ENCODE peak calls at places on chromosomes 7 and 10, in seven cellular contexts. One of them, this sample, is unnamed.

GRCh38 chr7:149620961-149621360 is 123.4 kb upstream of the ZNF746 start:
- DNase-seq in left ventricle myocardium inferior: no peak
- DNase-seq in epithelial cell of esophagus: no peak
- DNase-seq in ovary: no peak
- DNase-seq in progenitor cell of endocrine pancreas: no peak
- DNase-seq in HFF-Myc: no peak
- DNase-seq in ascending aorta: no peak
- DNase-seq in this sample: no peak

GRCh38 chr10:117653170-117653515 is 110.6 kb downstream of the EMX2 start:
- DNase-seq in left ventricle myocardium inferior: no peak
- DNase-seq in epithelial cell of esophagus: peak; percentile 96
- DNase-seq in ovary: no peak
- DNase-seq in progenitor cell of endocrine pancreas: no peak
- DNase-seq in HFF-Myc: peak; percentile 81
- DNase-seq in ascending aorta: no peak
- DNase-seq in this sample: no peak

GRCh38 chr10:102770792-102771191 is 27.0 kb downstream of the WBP1L start:
- DNase-seq in left ventricle myocardium inferior: no peak
- DNase-seq in epithelial cell of esophagus: peak; percentile 58
- DNase-seq in ovary: peak; percentile 72
- DNase-seq in progenitor cell of endocrine pancreas: no peak
- DNase-seq in HFF-Myc: no peak
- DNase-seq in ascending aorta: no peak
- DNase-seq in this sample: no peak

GRCh38 chr10:106310596-106310995 is 853.9 kb downstream of the SORCS1 start:
- DNase-seq in left ventricle myocardium inferior: no peak
- DNase-seq in epithelial cell of esophagus: no peak
- DNase-seq in ovary: no peak
- DNase-seq in progenitor cell of endocrine pancreas: no peak
- DNase-seq in HFF-Myc: no peak
- DNase-seq in ascending aorta: no peak
- DNase-seq in this sample: no peak

GRCh38 chr7:154299736-154300135 is 247.5 kb downstream of the DPP6 start:
- DNase-seq in left ventricle myocardium inferior: no peak
- DNase-seq in epithelial cell of esophagus: no peak
- DNase-seq in ovary: no peak
- DNase-seq in progenitor cell of endocrine pancreas: no peak
- DNase-seq in HFF-Myc: no peak
- DNase-seq in ascending aorta: no peak
- DNase-seq in this sample: no peak

GRCh38 chr10:90398551-90398950 is 459.3 kb downstream of the HTR7 start:
- DNase-seq in left ventricle myocardium inferior: no peak
- DNase-seq in epithelial cell of esophagus: peak; percentile 23
- DNase-seq in ovary: no peak
- DNase-seq in progenitor cell of endocrine pancreas: no peak
- DNase-seq in HFF-Myc: no peak
- DNase-seq in ascending aorta: no peak
- DNase-seq in this sample: no peak

GRCh38 chr10:77857272-77857671 is 69.3 kb downstream of the DLG5 start:
- DNase-seq in left ventricle myocardium inferior: no peak
- DNase-seq in epithelial cell of esophagus: peak; percentile 36
- DNase-seq in ovary: no peak
- DNase-seq in progenitor cell of endocrine pancreas: no peak
- DNase-seq in HFF-Myc: no peak
- DNase-seq in ascending aorta: no peak
- DNase-seq in this sample: no peak

GRCh38 chr7:20514364-20514763 is 101.1 kb upstream of the ABCB5 start:
- DNase-seq in left ventricle myocardium inferior: peak; percentile 15
- DNase-seq in epithelial cell of esophagus: peak; percentile 82
- DNase-seq in ovary: no peak
- DNase-seq in progenitor cell of endocrine pancreas: no peak
- DNase-seq in HFF-Myc: no peak
- DNase-seq in ascending aorta: no peak
- DNase-seq in this sample: peak; percentile 73

GRCh38 chr7:158760936-158761335 is 56.3 kb upstream of the NCAPG2 start:
- DNase-seq in left ventricle myocardium inferior: no peak
- DNase-seq in epithelial cell of esophagus: no peak
- DNase-seq in ovary: no peak
- DNase-seq in progenitor cell of endocrine pancreas: no peak
- DNase-seq in HFF-Myc: no peak
- DNase-seq in ascending aorta: no peak
- DNase-seq in this sample: no peak
- TF ChIP-seq CTCF in left ventricle myocardium inferior: no peak
- TF ChIP-seq CTCF in epithelial cell of esophagus: no peak
- TF ChIP-seq CTCF in ovary: no peak
- TF ChIP-seq CTCF in progenitor cell of endocrine pancreas: peak; percentile 26
- TF ChIP-seq CTCF in HFF-Myc: no peak
- TF ChIP-seq CTCF in ascending aorta: peak; percentile 16
- TF ChIP-seq CTCF in this sample: no peak

GRCh38 chr10:32015386-32015785 is 40.8 kb downstream of the KIF5B start:
- DNase-seq in left ventricle myocardium inferior: no peak
- DNase-seq in epithelial cell of esophagus: no peak
- DNase-seq in ovary: no peak
- DNase-seq in progenitor cell of endocrine pancreas: no peak
- DNase-seq in HFF-Myc: no peak
- DNase-seq in ascending aorta: no peak
- DNase-seq in this sample: no peak

GRCh38 chr10:32017044-32017443 is 39.2 kb downstream of the KIF5B start:
- DNase-seq in left ventricle myocardium inferior: no peak
- DNase-seq in epithelial cell of esophagus: no peak
- DNase-seq in ovary: no peak
- DNase-seq in progenitor cell of endocrine pancreas: no peak
- DNase-seq in HFF-Myc: no peak
- DNase-seq in ascending aorta: no peak
- DNase-seq in this sample: no peak
- TF ChIP-seq CTCF in left ventricle myocardium inferior: no peak
- TF ChIP-seq CTCF in epithelial cell of esophagus: no peak
- TF ChIP-seq CTCF in ovary: no peak
- TF ChIP-seq CTCF in progenitor cell of endocrine pancreas: peak; percentile 11
- TF ChIP-seq CTCF in HFF-Myc: no peak
- TF ChIP-seq CTCF in ascending aorta: no peak
- TF ChIP-seq CTCF in this sample: no peak

DNA sequence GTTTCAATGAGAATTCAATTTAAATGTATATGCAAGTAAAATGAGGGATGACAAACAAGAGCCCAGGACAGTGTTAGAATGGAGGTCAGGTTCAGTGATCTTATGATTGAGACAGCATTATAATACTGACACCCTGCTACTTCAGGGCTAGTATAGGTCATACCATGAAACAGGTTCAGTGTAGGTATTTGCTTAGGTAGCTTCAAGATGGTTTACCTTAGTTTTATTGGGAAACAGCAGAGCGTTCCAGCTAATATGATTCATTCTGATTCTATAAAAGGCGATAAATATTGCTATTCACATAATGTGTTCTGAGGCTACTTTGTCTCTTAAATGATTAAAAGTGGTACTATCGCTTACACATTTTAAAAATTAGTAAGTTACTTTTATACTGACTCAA is 203.3 kb downstream of the PPP1R9A start:
- DNase-seq in left ventricle myocardium inferior: no peak
- DNase-seq in epithelial cell of esophagus: no peak
- DNase-seq in ovary: no peak
- DNase-seq in progenitor cell of endocrine pancreas: no peak
- DNase-seq in HFF-Myc: no peak
- DNase-seq in ascending aorta: no peak
- DNase-seq in this sample: no peak
- TF ChIP-seq CTCF in left ventricle myocardium inferior: no peak
- TF ChIP-seq CTCF in epithelial cell of esophagus: no peak
- TF ChIP-seq CTCF in ovary: no peak
- TF ChIP-seq CTCF in progenitor cell of endocrine pancreas: no peak
- TF ChIP-seq CTCF in HFF-Myc: no peak
- TF ChIP-seq CTCF in ascending aorta: no peak
- TF ChIP-seq CTCF in this sample: no peak

GRCh38 chr10:28139138-28139537 is 140.3 kb upstream of the ODAD2 start:
- DNase-seq in left ventricle myocardium inferior: no peak
- DNase-seq in epithelial cell of esophagus: peak; percentile 14
- DNase-seq in ovary: no peak
- DNase-seq in progenitor cell of endocrine pancreas: no peak
- DNase-seq in HFF-Myc: no peak
- DNase-seq in ascending aorta: no peak
- DNase-seq in this sample: no peak
- TF ChIP-seq CTCF in left ventricle myocardium inferior: no peak
- TF ChIP-seq CTCF in epithelial cell of esophagus: no peak
- TF ChIP-seq CTCF in ovary: no peak
- TF ChIP-seq CTCF in progenitor cell of endocrine pancreas: no peak
- TF ChIP-seq CTCF in HFF-Myc: no peak
- TF ChIP-seq CTCF in ascending aorta: no peak
- TF ChIP-seq CTCF in this sample: no peak

GRCh38 chr7:100573691-100574361 is at the start of gene SAP25:
- DNase-seq in left ventricle myocardium inferior: no peak
- DNase-seq in epithelial cell of esophagus: no peak
- DNase-seq in ovary: no peak
- DNase-seq in progenitor cell of endocrine pancreas: no peak
- DNase-seq in HFF-Myc: no peak
- DNase-seq in ascending aorta: no peak
- DNase-seq in this sample: no peak
- TF ChIP-seq CTCF in left ventricle myocardium inferior: no peak
- TF ChIP-seq CTCF in epithelial cell of esophagus: peak; percentile 10
- TF ChIP-seq CTCF in ovary: no peak
- TF ChIP-seq CTCF in progenitor cell of endocrine pancreas: no peak
- TF ChIP-seq CTCF in HFF-Myc: no peak
- TF ChIP-seq CTCF in ascending aorta: no peak
- TF ChIP-seq CTCF in this sample: peak; percentile 25

GRCh38 chr10:94076325-94076841 is 82.7 kb downstream of the PLCE1 start:
- DNase-seq in left ventricle myocardium inferior: no peak
- DNase-seq in epithelial cell of esophagus: peak; percentile 30
- DNase-seq in ovary: no peak
- DNase-seq in progenitor cell of endocrine pancreas: no peak
- DNase-seq in HFF-Myc: no peak
- DNase-seq in ascending aorta: no peak
- DNase-seq in this sample: no peak
- TF ChIP-seq CTCF in left ventricle myocardium inferior: peak; percentile 67
- TF ChIP-seq CTCF in epithelial cell of esophagus: peak; percentile 50
- TF ChIP-seq CTCF in ovary: no peak
- TF ChIP-seq CTCF in progenitor cell of endocrine pancreas: peak; percentile 48
- TF ChIP-seq CTCF in HFF-Myc: peak; percentile 9
- TF ChIP-seq CTCF in ascending aorta: peak; percentile 74
- TF ChIP-seq CTCF in this sample: no peak

GRCh38 chr10:101066890-101067355 is 5.1 kb downstream of the KAZALD1 start:
- DNase-seq in left ventricle myocardium inferior: no peak
- DNase-seq in epithelial cell of esophagus: no peak
- DNase-seq in ovary: no peak
- DNase-seq in progenitor cell of endocrine pancreas: no peak
- DNase-seq in HFF-Myc: no peak
- DNase-seq in ascending aorta: no peak
- DNase-seq in this sample: peak; percentile 29
- TF ChIP-seq CTCF in left ventricle myocardium inferior: no peak
- TF ChIP-seq CTCF in epithelial cell of esophagus: no peak
- TF ChIP-seq CTCF in ovary: no peak
- TF ChIP-seq CTCF in progenitor cell of endocrine pancreas: no peak
- TF ChIP-seq CTCF in HFF-Myc: no peak
- TF ChIP-seq CTCF in ascending aorta: no peak
- TF ChIP-seq CTCF in this sample: no peak

DNA sequence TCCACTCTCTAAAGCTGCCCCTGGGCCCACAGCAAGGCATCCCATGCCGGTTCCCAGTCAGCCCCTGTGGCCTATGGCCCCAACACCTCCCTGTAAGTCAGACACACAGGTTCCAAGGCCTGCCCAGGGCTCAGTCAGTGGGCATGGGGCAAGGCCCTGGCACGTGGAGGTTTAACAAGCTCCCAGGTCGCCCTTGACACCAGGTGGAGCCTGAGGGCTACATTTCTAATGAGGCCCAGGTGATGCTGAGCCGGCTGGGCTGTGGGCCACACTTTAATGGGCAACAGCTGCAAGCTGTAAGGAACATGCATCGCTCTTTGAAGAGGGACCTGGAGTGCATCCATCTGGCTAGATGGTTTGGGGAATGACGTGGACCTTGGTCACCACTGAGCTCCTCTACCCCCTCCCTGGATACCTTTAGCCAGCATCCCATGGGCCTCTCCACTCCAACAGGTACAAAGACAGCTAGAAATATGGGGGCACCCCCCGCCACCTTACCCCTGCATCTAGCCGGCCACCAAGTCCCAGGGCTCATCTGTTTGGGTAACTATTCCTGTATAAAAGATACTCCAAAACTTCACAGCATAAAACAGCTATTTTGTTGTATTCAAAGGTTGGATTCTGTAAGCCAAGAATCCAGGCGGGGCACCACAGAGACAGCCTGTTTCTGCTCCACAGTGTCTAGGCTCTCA is 122.5 kb downstream of the OAT start:
- DNase-seq in left ventricle myocardium inferior: no peak
- DNase-seq in epithelial cell of esophagus: no peak
- DNase-seq in ovary: no peak
- DNase-seq in progenitor cell of endocrine pancreas: no peak
- DNase-seq in HFF-Myc: peak; percentile 82
- DNase-seq in ascending aorta: peak; percentile 46
- DNase-seq in this sample: no peak
- TF ChIP-seq CTCF in left ventricle myocardium inferior: no peak
- TF ChIP-seq CTCF in epithelial cell of esophagus: no peak
- TF ChIP-seq CTCF in ovary: no peak
- TF ChIP-seq CTCF in progenitor cell of endocrine pancreas: no peak
- TF ChIP-seq CTCF in HFF-Myc: peak; percentile 30
- TF ChIP-seq CTCF in ascending aorta: no peak
- TF ChIP-seq CTCF in this sample: no peak

DNA sequence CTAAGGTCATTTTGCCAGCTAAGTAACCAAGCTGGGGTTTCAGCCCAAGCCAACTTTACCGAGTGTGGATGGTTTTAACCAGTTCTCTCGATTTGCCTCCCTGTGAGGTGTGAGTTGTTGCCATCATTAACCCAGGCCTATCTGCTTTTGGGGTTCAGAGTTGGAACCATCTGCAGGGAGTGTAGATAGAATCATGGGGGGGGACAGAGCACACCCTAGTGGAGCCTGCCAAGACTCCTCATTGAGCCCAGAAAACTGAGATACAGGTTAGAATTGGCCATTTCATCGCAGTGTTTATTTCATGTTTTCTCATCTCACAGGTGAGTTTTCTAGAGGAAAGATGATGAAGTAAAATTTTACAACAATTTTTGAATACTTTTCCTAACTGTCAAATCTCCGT is 133.6 kb downstream of the SDK1 start:
- DNase-seq in left ventricle myocardium inferior: no peak
- DNase-seq in epithelial cell of esophagus: no peak
- DNase-seq in ovary: no peak
- DNase-seq in progenitor cell of endocrine pancreas: no peak
- DNase-seq in HFF-Myc: no peak
- DNase-seq in ascending aorta: no peak
- DNase-seq in this sample: no peak
- TF ChIP-seq CTCF in left ventricle myocardium inferior: no peak
- TF ChIP-seq CTCF in epithelial cell of esophagus: no peak
- TF ChIP-seq CTCF in ovary: no peak
- TF ChIP-seq CTCF in progenitor cell of endocrine pancreas: no peak
- TF ChIP-seq CTCF in HFF-Myc: no peak
- TF ChIP-seq CTCF in ascending aorta: no peak
- TF ChIP-seq CTCF in this sample: no peak

This sample was measured in glutamatergic neuron.